ENCODE peak calls at places on chromosome 7, in four cellular contexts. L, Q, H and F are unnamed samples.

GRCh38 chr7:81715984-81716588 is 53.8 kb downstream of the HGF start:
- DNase-seq in H (no peak), L (peak), Q (no peak), F (no peak)

GRCh38 chr7:26457702-26458327 is 166.2 kb downstream of the SNX10 start:
- DNase-seq in H (no peak), Q (no peak), L (no peak), F (no peak)

GRCh38 chr7:2405601-2406345 is 2.4 kb downstream of the CHST12 start:
- DNase-seq in L (no peak), H (no peak), Q (peak), F (no peak)

GRCh38 chr7:98816206-98816605 is 53.6 kb downstream of the TMEM130 start:
- DNase-seq in Q (no peak), H (no peak), L (no peak), F (no peak)

GRCh38 chr7:55432937-55433784 is 68.0 kb downstream of the LANCL2 start:
- DNase-seq in L (no peak), H (peak), Q (peak), F (peak)

GRCh38 chr7:128914566-128915151 is 4.2 kb upstream of the KCP start:
- DNase-seq in L (no peak), H (peak), Q (no peak), F (no peak)

GRCh38 chr7:111474723-111475418 is 87.4 kb downstream of the IMMP2L start:
- DNase-seq in L (no peak), Q (no peak), H (no peak), F (no peak)

GRCh38 chr7:1053002-1053411 is 8.7 kb downstream of the GPR146 start:
- DNase-seq in Q (no peak), H (peak), L (no peak), F (no peak)

GRCh38 chr7:69411018-69411417 is 187.3 kb upstream of the AUTS2 start:
- DNase-seq in Q (no peak), L (no peak), H (no peak), F (no peak)

GRCh38 chr7:142571581-142571980 is 177.7 kb upstream of the PRSS1 start:
- DNase-seq in L (no peak), H (no peak), Q (no peak), F (no peak)

GRCh38 chr7:141562036-141562435 is 10.8 kb downstream of the AGK start:
- DNase-seq in Q (no peak), H (no peak), L (no peak), F (no peak)

GRCh38 chr7:34675749-34676374 is 17.8 kb downstream of the NPSR1 start:
- DNase-seq in L (no peak), H (peak), Q (no peak), F (peak)

GRCh38 chr7:116236020-116236630 is 25.8 kb downstream of the TES start:
- DNase-seq in H (peak), Q (peak), L (no peak), F (peak)

GRCh38 chr7:25732771-25733217 is 419.2 kb upstream of the NFE2L3 start:
- DNase-seq in Q (no peak), L (no peak), H (peak), F (no peak)